ENCODE peak calls at places on chromosome X, in five cellular contexts. R is nephron progenitor cell, D is fibroblast of the aortic adventitia, Y is WTC11, J is mesothelial cell of epicardium. M is an unnamed sample.

GRCh38 chrX:78532363-78532762 is 126.8 kb downstream of the RTL3 start:
- DNase-seq in R (no peak), D (peak; percentile 59), Y (no peak), J (no peak), M (no peak)

GRCh38 chrX:118519411-118520205 is 24.0 kb downstream of the DOCK11 start:
- DNase-seq in R (no peak), D (peak; percentile 61), Y (no peak), J (no peak), M (no peak)

GRCh38 chrX:49987651-49988050 is 65.3 kb downstream of the CLCN5 start:
- DNase-seq in R (no peak), D (no peak), Y (no peak), J (no peak), M (no peak)

GRCh38 chrX:147699061-147699460 is 212.7 kb upstream of the FMR1 start:
- DNase-seq in R (no peak), D (no peak), Y (no peak), J (no peak), M (no peak)

GRCh38 chrX:31593353-31593752 is 521.5 kb upstream of the FTHL17 start:
- DNase-seq in R (no peak), D (no peak), Y (no peak), J (no peak), M (no peak)

GRCh38 chrX:6465731-6466130 is 69.2 kb downstream of the VCX3A start:
- DNase-seq in R (no peak), D (no peak), Y (no peak), J (no peak), M (no peak)

GRCh38 chrX:45851434-45851991 is 650.8 kb upstream of the DIPK2B start:
- DNase-seq in R (peak; percentile 68), D (no peak), Y (peak; percentile 66), J (peak; percentile 52), M (peak; percentile 58)

GRCh38 chrX:145856181-145856580 is 38.6 kb downstream of the SLITRK2 start:
- DNase-seq in R (no peak), D (no peak), Y (no peak), J (no peak), M (no peak)

GRCh38 chrX:25156323-25156722 is 140.6 kb upstream of the ARX start:
- DNase-seq in R (no peak), D (no peak), Y (no peak), J (no peak), M (no peak)

GRCh38 chrX:153776611-153777045 is 4.2 kb upstream of the SRPK3 start:
- DNase-seq in R (no peak), D (no peak), Y (no peak), J (no peak), M (peak; percentile 11)

GRCh38 chrX:30521440-30522182 is 56.0 kb downstream of the TASL start:
- DNase-seq in R (no peak), D (peak; percentile 65), Y (no peak), J (no peak), M (no peak)

GRCh38 chrX:72142094-72142843 is 10.6 kb upstream of the RTL5 start:
- DNase-seq in R (no peak), D (no peak), Y (no peak), J (no peak), M (peak; percentile 58)

GRCh38 chrX:9151772-9152307 is 117.9 kb upstream of the FAM9B start:
- DNase-seq in R (no peak), D (no peak), Y (no peak), J (no peak), M (no peak)

GRCh38 chrX:125205084-125205917 is 114.4 kb upstream of the TEX13C start:
- DNase-seq in R (peak; percentile 76), D (no peak), Y (peak; percentile 67), J (peak; percentile 61), M (peak; percentile 63)
- TF ChIP-seq CTCF in R (peak; percentile 48), D (no peak), Y (no peak), J (no peak), M (peak; percentile 16)

DNA sequence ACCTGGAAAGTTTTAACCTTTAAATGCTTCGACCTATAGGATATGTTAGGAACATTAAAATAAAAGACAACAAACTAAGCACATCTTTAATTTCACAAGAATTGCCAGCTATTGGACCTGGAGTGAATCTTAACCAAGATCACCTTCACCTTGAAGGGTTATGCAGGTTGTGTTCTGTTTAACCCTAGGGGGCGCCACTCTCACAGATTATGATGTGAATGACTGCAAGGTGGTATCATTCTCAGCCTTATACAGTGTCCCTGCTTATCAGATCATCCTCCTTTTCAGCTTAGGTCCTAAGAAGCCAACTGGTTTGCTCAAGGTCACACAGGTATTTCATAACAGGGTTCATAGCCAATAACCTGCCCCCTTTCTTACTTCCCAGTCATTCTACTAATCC is 23.5 kb downstream of the INTS6L start:
- DNase-seq in R (no peak), D (no peak), Y (peak; percentile 40), J (no peak), M (no peak)
- TF ChIP-seq CTCF in R (no peak), D (no peak), Y (peak; percentile 59), J (peak; percentile 32), M (no peak)

DNA sequence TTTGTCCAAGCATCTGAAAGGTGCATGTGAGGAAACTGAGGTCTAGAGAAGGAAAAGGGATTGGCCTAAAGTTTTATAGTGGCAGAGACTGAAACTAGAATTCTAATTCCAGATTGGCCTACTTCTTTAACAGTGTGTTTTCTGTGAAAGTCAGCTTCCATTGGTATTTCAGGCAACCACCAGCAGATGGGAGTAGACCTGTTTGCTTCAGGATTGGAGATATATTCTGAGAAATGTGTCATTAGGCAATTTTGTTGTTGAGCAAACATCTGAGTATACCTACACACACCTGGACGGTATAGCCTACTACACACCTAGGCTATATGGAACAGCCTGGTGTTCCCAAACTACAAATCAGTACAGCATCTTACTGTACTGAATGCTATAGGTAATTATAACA is 207.3 kb upstream of the RADX start:
- DNase-seq in R (no peak), D (no peak), Y (peak; percentile 9), J (no peak), M (no peak)
- TF ChIP-seq CTCF in R (no peak), D (peak; percentile 24), Y (no peak), J (no peak), M (no peak)

GRCh38 chrX:102063445-102064074 is 61.9 kb upstream of the TCEAL2 start:
- DNase-seq in R (no peak), D (no peak), Y (no peak), J (no peak), M (no peak)

GRCh38 chrX:102067966-102068723 is 57.3 kb upstream of the TCEAL2 start:
- DNase-seq in R (peak; percentile 22), D (peak; percentile 28), Y (no peak), J (no peak), M (no peak)
- TF ChIP-seq CTCF in R (peak; percentile 42), D (peak; percentile 49), Y (no peak), J (peak; percentile 16), M (peak; percentile 32)

DNA sequence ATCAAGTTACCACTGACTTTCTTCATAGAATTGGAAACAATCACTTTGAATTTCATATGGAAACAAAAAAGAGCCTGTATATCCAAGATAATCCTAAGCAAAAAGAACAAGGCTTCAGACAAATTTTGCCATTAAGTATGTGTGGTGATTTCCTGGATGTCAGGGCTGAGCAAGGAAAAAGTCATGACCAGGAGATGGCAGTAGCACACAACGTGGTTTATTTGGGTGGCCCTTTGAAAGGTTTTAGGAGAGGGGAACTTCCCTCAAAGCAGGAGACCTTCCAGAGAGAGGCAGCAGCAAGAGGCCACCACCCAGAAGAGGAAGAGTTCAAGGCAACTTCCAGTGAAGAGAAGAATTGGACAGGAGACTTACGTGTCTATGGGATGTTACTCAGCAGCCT is 18.1 kb upstream of the ZXDB start:
- DNase-seq in R (peak; percentile 4), D (peak; percentile 43), Y (no peak), J (no peak), M (no peak)
- TF ChIP-seq CTCF in R (peak; percentile 29), D (peak; percentile 55), Y (no peak), J (no peak), M (no peak)

GRCh38 chrX:28520786-28521185 is 66.5 kb upstream of the IL1RAPL1 start:
- DNase-seq in R (no peak), D (no peak), Y (no peak), J (no peak), M (no peak)
- TF ChIP-seq CTCF in R (no peak), D (no peak), Y (no peak), J (no peak), M (no peak)

DNA sequence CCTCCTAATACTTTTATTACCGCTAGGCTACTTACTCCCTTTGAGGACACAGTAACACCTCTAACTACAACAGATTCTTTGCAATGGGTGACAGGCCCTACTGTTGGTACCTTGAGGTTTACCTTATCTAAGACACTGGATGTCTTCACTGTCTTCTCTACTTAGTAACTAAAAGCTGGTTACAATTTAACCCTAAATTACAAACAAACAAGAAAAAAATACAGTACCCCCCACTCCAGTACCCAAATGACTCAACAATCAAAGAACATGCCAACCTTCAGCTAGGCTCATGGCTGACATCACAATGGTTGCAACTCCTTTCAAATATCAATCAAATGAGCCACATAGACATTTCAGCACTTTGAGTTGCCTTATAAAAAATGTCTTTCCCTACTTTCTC is 198.0 kb downstream of the GUCY2F start:
- DNase-seq in R (no peak), D (no peak), Y (no peak), J (no peak), M (no peak)
- TF ChIP-seq CTCF in R (no peak), D (no peak), Y (no peak), J (no peak), M (no peak)

GRCh38 chrX:74423289-74423985 is 2.1 kb downstream of the SLC16A2 start:
- DNase-seq in R (peak; percentile 15), D (no peak), Y (no peak), J (no peak), M (no peak)
- TF ChIP-seq CTCF in R (no peak), D (no peak), Y (no peak), J (no peak), M (no peak)

GRCh38 chrX:41824551-41824950 is 98.8 kb downstream of the CASK start:
- DNase-seq in R (no peak), D (peak; percentile 35), Y (no peak), J (no peak), M (no peak)
- TF ChIP-seq CTCF in R (no peak), D (no peak), Y (no peak), J (no peak), M (no peak)

M was measured in glutamatergic neuron.